ENCODE peak calls at places on chromosomes 12 and 14, in five cellular contexts. One of them, this sample, is unnamed. For H3K36me3, the result is how much of the 10 kb centered on the place peaks cover.

GRCh38 chr14:75186953-75187352 is 10.5 kb upstream of the TMED10 start:
- DNase-seq in prostate gland: no peak
- DNase-seq in uterus: no peak
- DNase-seq in mucosa of descending colon: no peak
- DNase-seq in WERI-Rb-1: no peak
- DNase-seq in this sample: no peak

GRCh38 chr12:69274861-69275260 is 35.5 kb downstream of the CPSF6 start:
- DNase-seq in prostate gland: no peak
- DNase-seq in uterus: no peak
- DNase-seq in mucosa of descending colon: no peak
- DNase-seq in WERI-Rb-1: no peak
- DNase-seq in this sample: no peak

GRCh38 chr12:109715310-109716091 is 1.9 kb downstream of the FAM222A start:
- DNase-seq in prostate gland: no peak
- DNase-seq in uterus: no peak
- DNase-seq in mucosa of descending colon: peak
- DNase-seq in WERI-Rb-1: peak
- DNase-seq in this sample: no peak

GRCh38 chr14:22450266-22450665 is 138.8 kb downstream of the DAD1 start:
- DNase-seq in prostate gland: no peak
- DNase-seq in uterus: no peak
- DNase-seq in mucosa of descending colon: no peak
- DNase-seq in WERI-Rb-1: no peak
- DNase-seq in this sample: no peak

GRCh38 chr12:20588057-20588456 is 107.1 kb upstream of the SLCO1C1 start:
- DNase-seq in prostate gland: no peak
- DNase-seq in uterus: no peak
- DNase-seq in mucosa of descending colon: no peak
- DNase-seq in WERI-Rb-1: no peak
- DNase-seq in this sample: no peak

GRCh38 chr12:93734784-93735183 is 57.6 kb downstream of the CRADD start:
- DNase-seq in prostate gland: no peak
- DNase-seq in uterus: no peak
- DNase-seq in mucosa of descending colon: no peak
- DNase-seq in WERI-Rb-1: no peak
- DNase-seq in this sample: no peak

GRCh38 chr12:15631007-15631715 is 158.0 kb downstream of the EPS8 start:
- DNase-seq in prostate gland: no peak
- DNase-seq in uterus: no peak
- DNase-seq in mucosa of descending colon: no peak
- DNase-seq in WERI-Rb-1: no peak
- DNase-seq in this sample: no peak

GRCh38 chr14:28707814-28708213 is 58.8 kb upstream of the FOXG1 start:
- DNase-seq in prostate gland: no peak
- DNase-seq in uterus: no peak
- DNase-seq in mucosa of descending colon: no peak
- DNase-seq in WERI-Rb-1: no peak
- DNase-seq in this sample: no peak

GRCh38 chr14:35789651-35790050 is 19.4 kb downstream of the RALGAPA1 start:
- DNase-seq in prostate gland: no peak
- DNase-seq in uterus: no peak
- DNase-seq in mucosa of descending colon: no peak
- DNase-seq in WERI-Rb-1: no peak
- DNase-seq in this sample: no peak

GRCh38 chr14:35146711-35147149 is 24.4 kb downstream of the PRORP start:
- DNase-seq in prostate gland: no peak
- DNase-seq in uterus: no peak
- DNase-seq in mucosa of descending colon: no peak
- DNase-seq in WERI-Rb-1: no peak
- DNase-seq in this sample: no peak

GRCh38 chr14:73755434-73756014 is 41.3 kb upstream of the PNMA1 start:
- DNase-seq in prostate gland: peak
- DNase-seq in uterus: no peak
- DNase-seq in mucosa of descending colon: peak
- DNase-seq in WERI-Rb-1: no peak
- DNase-seq in this sample: peak

GRCh38 chr12:28708918-28709371 is 440.1 kb upstream of the FAR2 start:
- DNase-seq in prostate gland: no peak
- DNase-seq in uterus: no peak
- DNase-seq in mucosa of descending colon: no peak
- DNase-seq in WERI-Rb-1: no peak
- DNase-seq in this sample: no peak

GRCh38 chr14:59253527-59253926 is 65.1 kb downstream of the DAAM1 start:
- DNase-seq in prostate gland: no peak
- DNase-seq in uterus: no peak
- DNase-seq in mucosa of descending colon: no peak
- DNase-seq in WERI-Rb-1: no peak
- DNase-seq in this sample: no peak

GRCh38 chr14:59254911-59255545 is 66.6 kb downstream of the DAAM1 start:
- DNase-seq in prostate gland: no peak
- DNase-seq in uterus: peak
- DNase-seq in mucosa of descending colon: no peak
- DNase-seq in WERI-Rb-1: no peak
- DNase-seq in this sample: no peak

GRCh38 chr14:59251811-59252771 is 63.6 kb downstream of the DAAM1 start:
- DNase-seq in prostate gland: no peak
- DNase-seq in uterus: no peak
- DNase-seq in mucosa of descending colon: no peak
- DNase-seq in WERI-Rb-1: no peak
- DNase-seq in this sample: no peak

GRCh38 chr14:59252772-59253500 is 64.5 kb downstream of the DAAM1 start:
- DNase-seq in prostate gland: no peak
- DNase-seq in uterus: no peak
- DNase-seq in mucosa of descending colon: no peak
- DNase-seq in WERI-Rb-1: no peak
- DNase-seq in this sample: no peak

GRCh38 chr14:59254146-59254910 is 65.9 kb downstream of the DAAM1 start:
- DNase-seq in prostate gland: peak
- DNase-seq in uterus: peak
- DNase-seq in mucosa of descending colon: no peak
- DNase-seq in WERI-Rb-1: no peak
- DNase-seq in this sample: no peak
- TF ChIP-seq CTCF in prostate gland: no peak
- TF ChIP-seq CTCF in uterus: no peak
- TF ChIP-seq CTCF in mucosa of descending colon: no peak
- TF ChIP-seq CTCF in WERI-Rb-1: no peak
- TF ChIP-seq CTCF in this sample: no peak

DNA sequence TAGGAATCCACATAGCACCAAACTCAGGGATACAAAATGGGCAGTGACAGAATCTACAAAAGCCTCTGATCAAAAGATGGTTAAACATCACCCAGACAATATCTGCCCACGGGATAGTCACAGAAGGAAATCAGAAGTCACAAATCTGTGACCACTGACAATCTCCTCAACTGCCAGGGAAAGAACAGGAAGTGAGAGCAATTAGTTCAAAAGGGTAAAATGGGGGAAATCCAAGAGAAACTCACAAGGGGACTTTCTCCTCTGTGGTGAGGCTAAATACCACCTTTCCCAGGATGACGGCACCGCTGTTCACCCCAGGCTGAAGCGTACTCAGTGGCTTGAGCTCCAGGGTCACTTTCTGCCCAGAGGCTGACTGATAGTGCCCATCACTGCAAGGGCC is 10.7 kb downstream of the TTC5 start:
- DNase-seq in prostate gland: no peak
- DNase-seq in uterus: no peak
- DNase-seq in mucosa of descending colon: no peak
- DNase-seq in WERI-Rb-1: no peak
- DNase-seq in this sample: no peak
- H3K36me3 ChIP-seq in prostate gland: under half
- H3K36me3 ChIP-seq in uterus: under half
- H3K36me3 ChIP-seq in mucosa of descending colon: under half
- H3K36me3 ChIP-seq in WERI-Rb-1: under half
- H3K36me3 ChIP-seq in this sample: half or more

GRCh38 chr14:102957222-102957621 is 34.8 kb downstream of the AMN start:
- DNase-seq in prostate gland: no peak
- DNase-seq in uterus: no peak
- DNase-seq in mucosa of descending colon: no peak
- DNase-seq in WERI-Rb-1: no peak
- DNase-seq in this sample: no peak
- TF ChIP-seq CTCF in prostate gland: no peak
- TF ChIP-seq CTCF in uterus: no peak
- TF ChIP-seq CTCF in mucosa of descending colon: no peak
- TF ChIP-seq CTCF in WERI-Rb-1: no peak
- TF ChIP-seq CTCF in this sample: no peak

DNA sequence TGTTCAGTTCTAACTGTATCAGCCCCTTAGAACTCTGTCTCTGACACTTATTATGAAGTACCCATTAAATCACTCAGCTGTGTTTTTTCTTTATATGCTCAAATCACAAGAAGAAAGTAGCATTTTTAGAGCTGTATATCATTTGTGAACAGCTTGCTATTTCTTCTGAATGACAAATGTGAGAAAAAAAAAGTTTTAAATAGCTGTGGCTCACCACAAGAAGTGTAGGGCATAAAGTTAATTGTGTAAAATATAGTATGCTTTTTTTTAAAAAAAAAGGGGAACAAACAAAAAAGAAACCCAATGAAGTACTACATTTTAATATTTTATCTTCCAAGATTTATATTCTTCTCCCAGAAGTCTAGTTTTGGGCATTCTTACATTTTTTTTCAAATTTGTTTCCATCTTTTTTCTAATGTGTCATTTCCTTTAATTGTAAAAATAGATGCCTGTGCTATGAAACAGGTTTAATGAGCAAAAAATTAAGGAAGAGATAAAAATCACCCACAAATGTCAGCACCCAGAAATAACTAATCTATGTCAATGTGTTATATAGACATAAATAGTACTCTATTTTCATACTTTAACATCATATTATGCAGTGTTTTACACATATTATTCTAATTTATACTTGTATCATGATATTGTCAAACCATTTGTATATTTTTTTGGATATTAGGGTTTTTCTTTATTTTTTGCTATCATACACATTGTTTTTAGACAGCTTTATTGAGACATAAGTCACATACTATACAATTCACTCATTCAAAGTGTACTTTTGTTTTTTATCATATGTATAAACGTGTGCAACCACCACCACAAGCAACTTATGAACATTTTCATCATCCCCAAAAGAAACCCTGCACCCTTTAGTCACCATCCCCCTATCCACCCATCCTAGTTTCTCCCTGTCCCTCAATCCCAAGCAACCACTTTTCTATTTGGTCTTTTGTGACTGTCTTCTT is 22.4 kb upstream of the LRRK2 start:
- DNase-seq in prostate gland: no peak
- DNase-seq in uterus: no peak
- DNase-seq in mucosa of descending colon: no peak
- DNase-seq in WERI-Rb-1: no peak
- DNase-seq in this sample: no peak
- H3K36me3 ChIP-seq in prostate gland: under half
- H3K36me3 ChIP-seq in uterus: under half
- H3K36me3 ChIP-seq in mucosa of descending colon: under half
- H3K36me3 ChIP-seq in WERI-Rb-1: under half
- H3K36me3 ChIP-seq in this sample: under half

DNA sequence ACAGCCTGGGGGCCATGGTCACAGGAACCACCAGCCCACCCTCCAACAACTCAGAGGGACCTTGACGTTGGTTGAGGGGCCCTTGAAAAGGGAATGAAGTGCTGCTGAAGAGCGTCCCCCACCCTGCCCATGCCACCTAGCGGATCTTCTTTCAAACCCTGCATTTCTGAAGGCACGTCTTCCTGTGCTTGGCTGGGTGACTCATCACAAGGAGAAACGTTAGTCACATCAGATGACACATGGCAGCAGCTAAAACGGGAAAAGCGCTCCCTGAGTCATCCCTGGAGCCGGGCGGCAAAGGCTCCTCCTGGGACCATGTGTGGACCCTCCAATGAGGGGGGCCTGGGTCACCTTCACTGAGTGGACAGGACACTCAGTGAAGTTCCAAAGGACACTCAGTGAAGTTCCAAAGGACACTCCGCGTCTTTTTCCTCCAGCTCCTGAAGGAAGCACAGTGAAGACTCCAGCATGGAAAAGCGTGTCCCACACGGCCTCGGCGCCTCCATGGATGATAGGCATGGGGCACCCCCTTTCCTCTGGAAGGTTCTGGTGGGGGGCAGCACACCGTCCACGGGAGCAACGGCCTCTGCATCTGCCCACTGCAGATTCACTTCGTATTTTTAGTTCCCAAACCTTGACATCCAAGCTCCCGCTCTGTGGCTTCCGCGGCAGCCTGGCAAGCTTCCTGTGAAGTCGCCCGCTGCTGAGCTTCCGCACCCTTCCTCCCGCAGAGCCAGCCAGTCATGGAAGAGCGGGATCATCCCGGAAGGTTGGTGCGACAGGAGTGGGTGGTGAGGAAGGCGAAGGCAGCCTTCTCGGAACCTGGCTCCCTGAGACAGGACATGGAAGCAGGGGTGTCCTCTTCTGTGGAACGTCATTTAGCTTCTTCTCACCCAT is 383.4 kb downstream of the VRK1 start:
- DNase-seq in prostate gland: no peak
- DNase-seq in uterus: no peak
- DNase-seq in mucosa of descending colon: no peak
- DNase-seq in WERI-Rb-1: no peak
- DNase-seq in this sample: no peak
- TF ChIP-seq CTCF in prostate gland: no peak
- TF ChIP-seq CTCF in uterus: no peak
- TF ChIP-seq CTCF in mucosa of descending colon: no peak
- TF ChIP-seq CTCF in WERI-Rb-1: no peak
- TF ChIP-seq CTCF in this sample: no peak

GRCh38 chr12:31298510-31298904 is 27.4 kb downstream of the SINHCAF start:
- DNase-seq in prostate gland: no peak
- DNase-seq in uterus: no peak
- DNase-seq in mucosa of descending colon: no peak
- DNase-seq in WERI-Rb-1: no peak
- DNase-seq in this sample: no peak
- H3K36me3 ChIP-seq in prostate gland: under half
- H3K36me3 ChIP-seq in uterus: under half
- H3K36me3 ChIP-seq in mucosa of descending colon: under half
- H3K36me3 ChIP-seq in WERI-Rb-1: half or more
- H3K36me3 ChIP-seq in this sample: under half

GRCh38 chr12:49000346-49000745 is 1.2 kb upstream of the DDN start:
- DNase-seq in prostate gland: no peak
- DNase-seq in uterus: no peak
- DNase-seq in mucosa of descending colon: no peak
- DNase-seq in WERI-Rb-1: no peak
- DNase-seq in this sample: no peak

GRCh38 chr12:48998497-48999353 is 450 bp downstream of the DDN start:
- DNase-seq in prostate gland: no peak
- DNase-seq in uterus: no peak
- DNase-seq in mucosa of descending colon: peak
- DNase-seq in WERI-Rb-1: no peak
- DNase-seq in this sample: no peak

GRCh38 chr12:48999371-49000131 is at the start of gene DDN:
- DNase-seq in prostate gland: no peak
- DNase-seq in uterus: no peak
- DNase-seq in mucosa of descending colon: no peak
- DNase-seq in WERI-Rb-1: peak
- DNase-seq in this sample: no peak

GRCh38 chr12:48996794-48997718 is 2.1 kb downstream of the DDN start:
- DNase-seq in prostate gland: peak
- DNase-seq in uterus: peak
- DNase-seq in mucosa of descending colon: peak
- DNase-seq in WERI-Rb-1: peak
- DNase-seq in this sample: peak

GRCh38 chr12:48997719-48998496 is 1.3 kb downstream of the DDN start:
- DNase-seq in prostate gland: no peak
- DNase-seq in uterus: no peak
- DNase-seq in mucosa of descending colon: peak
- DNase-seq in WERI-Rb-1: peak
- DNase-seq in this sample: no peak
- TF ChIP-seq CTCF in prostate gland: no peak
- TF ChIP-seq CTCF in uterus: no peak
- TF ChIP-seq CTCF in mucosa of descending colon: no peak
- TF ChIP-seq CTCF in WERI-Rb-1: peak
- TF ChIP-seq CTCF in this sample: no peak

GRCh38 chr14:87581298-87581697 is 411.7 kb downstream of the GALC start:
- DNase-seq in prostate gland: no peak
- DNase-seq in uterus: no peak
- DNase-seq in mucosa of descending colon: no peak
- DNase-seq in WERI-Rb-1: no peak
- DNase-seq in this sample: no peak
- H3K36me3 ChIP-seq in prostate gland: under half
- H3K36me3 ChIP-seq in uterus: under half
- H3K36me3 ChIP-seq in mucosa of descending colon: under half
- H3K36me3 ChIP-seq in WERI-Rb-1: under half
- H3K36me3 ChIP-seq in this sample: under half

This sample was measured in upper lobe of right lung.